ENCODE peak calls at places on chromosomes 5 and 9, in eight cellular contexts. C, M, P, E, U, I, G and R are unnamed samples.

GRCh38 chr9:137174722-137175293 is 3.0 kb upstream of the TMEM210 start:
- DNase-seq in C (no peak), M (no peak), P (no peak), E (no peak), U (no peak), I (no peak), G (no peak), R (no peak)

GRCh38 chr9:91101598-91102168 is 260.0 kb downstream of the AUH start:
- DNase-seq in C (no peak), M (no peak), P (no peak), E (no peak), U (no peak), I (no peak), G (no peak), R (peak; percentile 73)

GRCh38 chr5:180670586-180671359 is 21.4 kb upstream of the FLT4 start:
- DNase-seq in C (peak; percentile 19), M (peak; percentile 42), P (peak; percentile 58), E (peak; percentile 78), U (no peak), I (peak; percentile 73), G (no peak), R (peak; percentile 22)

GRCh38 chr5:590343-590742 is 21.8 kb upstream of the CEP72 start:
- DNase-seq in C (no peak), M (no peak), P (no peak), E (no peak), U (no peak), I (no peak), G (no peak), R (no peak)

GRCh38 chr5:122078116-122078865 is at the start of gene LOX:
- DNase-seq in C (peak; percentile 47), M (no peak), P (no peak), E (peak; percentile 87), U (peak; percentile 91), I (no peak), G (peak; percentile 95), R (peak; percentile 61)

GRCh38 chr5:71778678-71779276 is 59.7 kb downstream of the CARTPT start:
- DNase-seq in C (peak; percentile 15), M (peak; percentile 45), P (no peak), E (no peak), U (no peak), I (no peak), G (no peak), R (no peak)

GRCh38 chr5:105872569-105873270 is 1798.0 kb downstream of the EFNA5 start:
- DNase-seq in C (no peak), M (no peak), P (no peak), E (no peak), U (no peak), I (no peak), G (no peak), R (no peak)

GRCh38 chr5:133892306-133892705 is 76.1 kb downstream of the C5orf15 start:
- DNase-seq in C (no peak), M (no peak), P (no peak), E (no peak), U (no peak), I (no peak), G (peak; percentile 37), R (no peak)

GRCh38 chr5:96079075-96079474 is 117.4 kb upstream of the ELL2 start:
- DNase-seq in C (peak; percentile 35), M (peak; percentile 83), P (no peak), E (peak; percentile 91), U (no peak), I (no peak), G (no peak), R (no peak)

GRCh38 chr5:143426437-143426991 is 23.0 kb upstream of the NR3C1 start:
- DNase-seq in C (no peak), M (no peak), P (no peak), E (no peak), U (no peak), I (no peak), G (no peak), R (no peak)

GRCh38 chr5:159032656-159033350 is 66.9 kb downstream of the EBF1 start:
- DNase-seq in C (no peak), M (no peak), P (no peak), E (no peak), U (no peak), I (no peak), G (no peak), R (no peak)

GRCh38 chr9:114434878-114435311 is 47.1 kb upstream of the AKNA start:
- DNase-seq in C (peak; percentile 33), M (peak; percentile 35), P (no peak), E (peak; percentile 23), U (no peak), I (peak; percentile 60), G (no peak), R (no peak)

GRCh38 chr5:33794550-33795300 is 97.1 kb downstream of the ADAMTS12 start:
- DNase-seq in C (no peak), M (no peak), P (no peak), E (peak; percentile 8), U (no peak), I (no peak), G (no peak), R (no peak)

GRCh38 chr9:131167146-131167692 is 41.8 kb downstream of the NUP214 start:
- DNase-seq in C (no peak), M (no peak), P (no peak), E (no peak), U (no peak), I (no peak), G (no peak), R (no peak)

GRCh38 chr9:132274861-132275260 is 79.9 kb downstream of the SETX start:
- DNase-seq in C (no peak), M (no peak), P (no peak), E (no peak), U (no peak), I (no peak), G (no peak), R (no peak)

GRCh38 chr5:145479862-145480261 is 355.3 kb downstream of the PRELID2 start:
- DNase-seq in C (no peak), M (no peak), P (no peak), E (no peak), U (no peak), I (no peak), G (no peak), R (no peak)

GRCh38 chr9:18837402-18837801 is 195.6 kb downstream of the SAXO1 start:
- DNase-seq in C (no peak), M (no peak), P (no peak), E (no peak), U (no peak), I (no peak), G (no peak), R (no peak)

GRCh38 chr9:36191696-36192095 is 975 bp downstream of the CLTA start:
- DNase-seq in C (no peak), M (no peak), P (no peak), E (peak; percentile 24), U (no peak), I (no peak), G (no peak), R (no peak)

GRCh38 chr9:79477955-79478751 is 93.6 kb upstream of the TLE4 start:
- DNase-seq in C (peak; percentile 5), M (no peak), P (no peak), E (peak; percentile 28), U (no peak), I (peak; percentile 1), G (no peak), R (peak; percentile 17)

GRCh38 chr5:10524376-10525123 is 39.3 kb upstream of the ANKRD33B start:
- DNase-seq in C (no peak), M (no peak), P (no peak), E (no peak), U (peak; percentile 83), I (no peak), G (no peak), R (no peak)

GRCh38 chr9:124296094-124296493 is 38.3 kb downstream of the NEK6 start:
- DNase-seq in C (no peak), M (no peak), P (no peak), E (no peak), U (no peak), I (no peak), G (no peak), R (no peak)

GRCh38 chr5:113293613-113294340 is 141.0 kb downstream of the TSSK1B start:
- DNase-seq in C (no peak), M (no peak), P (no peak), E (peak; percentile 72), U (no peak), I (no peak), G (no peak), R (no peak)

GRCh38 chr5:87241555-87241954 is 26.1 kb upstream of the RASA1 start:
- DNase-seq in C (no peak), M (no peak), P (no peak), E (no peak), U (no peak), I (no peak), G (no peak), R (no peak)

DNA sequence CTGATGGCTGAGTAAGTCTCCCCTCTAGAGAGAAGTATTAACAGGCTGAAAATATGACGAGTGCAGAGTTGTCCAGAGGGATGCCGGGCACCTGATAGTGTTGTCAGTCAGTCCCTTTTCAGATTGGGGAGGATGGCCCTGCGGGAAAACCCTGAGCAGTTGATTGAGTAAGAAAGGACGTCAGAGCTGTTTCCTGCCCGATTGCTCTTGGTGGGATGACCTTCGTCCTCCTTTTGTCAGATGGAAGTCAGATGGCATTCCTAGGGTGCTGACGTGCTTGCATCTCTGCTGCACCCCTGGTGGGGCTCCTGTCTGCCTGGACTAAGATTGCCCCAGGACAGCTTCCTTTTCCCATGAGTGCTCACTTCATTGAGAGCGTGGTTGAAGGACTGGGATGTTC is 9.8 kb downstream of the ZNF354B start:
- DNase-seq in C (no peak), M (no peak), P (no peak), E (no peak), U (no peak), I (no peak), G (no peak), R (no peak)
- H3K9me3 ChIP-seq in C (peaks cover 19% of the 10 kb centered on the region), M (no peaks in the 10 kb centered on the region), P (peaks cover 10% of the 10 kb centered on the region), E (peaks cover 3% of the 10 kb centered on the region), U (peaks cover 10% of the 10 kb centered on the region), I (no peaks in the 10 kb centered on the region), G (peaks cover 6% of the 10 kb centered on the region), R (peaks cover 19% of the 10 kb centered on the region)

GRCh38 chr5:171420429-171421231 is 1.2 kb downstream of the FGF18 start:
- DNase-seq in C (no peak), M (no peak), P (peak; percentile 72), E (peak; percentile 58), U (peak; percentile 71), I (no peak), G (peak; percentile 90), R (peak; percentile 64)
- TF ChIP-seq POLR2AphosphoS5 in C (no peak), M (no peak), P (no peak), E (no peak), U (no peak), I (no peak), G (no peak), R (no peak)

DNA sequence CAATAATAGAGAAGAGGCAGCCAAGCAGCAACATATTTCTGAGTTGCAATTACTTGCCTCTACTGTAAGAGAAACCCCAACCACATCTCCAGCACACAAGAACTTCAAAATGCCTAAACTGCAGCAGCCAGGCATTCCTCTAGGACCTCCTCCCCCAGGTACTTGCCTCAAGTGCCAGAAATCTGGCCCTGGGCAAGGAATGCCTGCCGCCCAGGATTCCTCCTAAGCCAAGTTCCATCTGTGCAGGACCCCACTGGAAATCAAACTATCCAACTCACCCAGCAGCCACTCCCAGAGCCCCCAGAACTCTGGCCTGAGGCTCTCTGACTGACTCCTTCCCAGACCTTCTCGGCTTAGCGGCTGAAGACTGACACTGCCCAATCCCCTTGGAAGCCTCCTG is 336.8 kb upstream of the RGMB start:
- DNase-seq in C (no peak), M (no peak), P (no peak), E (no peak), U (no peak), I (no peak), G (no peak), R (no peak)
- H3K9me3 ChIP-seq in C (peaks cover 8% of the 10 kb centered on the region), M (no peaks in the 10 kb centered on the region), P (no peaks in the 10 kb centered on the region), E (peaks cover 2% of the 10 kb centered on the region), U (peaks cover 4% of the 10 kb centered on the region), I (no peaks in the 10 kb centered on the region), G (peaks cover 4% of the 10 kb centered on the region), R (peaks cover 7% of the 10 kb centered on the region)

GRCh38 chr5:172749881-172750608 is 20.9 kb downstream of the DUSP1 start:
- DNase-seq in C (no peak), M (no peak), P (no peak), E (no peak), U (no peak), I (no peak), G (peak; percentile 84), R (peak; percentile 39)
- TF ChIP-seq POLR2AphosphoS5 in C (no peak), M (no peak), P (peak; percentile 79), E (no peak), U (no peak), I (no peak), G (peak; percentile 62), R (no peak)